ENCODE peak calls at places on chromosomes 13 and 19, in nine cellular contexts. V is CD8-positive, alpha-beta T cell; X is T follicular helper cell; H is KBM-7; D is left ventricle myocardium inferior; S is fibroblast of lung; Q is colonic mucosa; B is activated B cell treated with CpG ODN at 0.5 μM for 24 hours; I is naive B cell. A is an unnamed sample.

GRCh38 chr13:43244482-43244881 is 221.1 kb downstream of the DNAJC15 start:
- DNase-seq in S (no peak), H (no peak), V (no peak), I (no peak), D (no peak), B (no peak), X (no peak), Q (no peak), A (no peak)

GRCh38 chr19:48444129-48444932 is 1.5 kb upstream of the GRWD1 start:
- DNase-seq in H (no peak), X (no peak), B (no peak), D (no peak), V (no peak), Q (no peak), I (no peak), S (no peak), A (no peak)

GRCh38 chr13:113749956-113750355 is 9.1 kb upstream of the TMEM255B start:
- DNase-seq in B (no peak), D (no peak), S (no peak), I (no peak), H (no peak), V (no peak), X (no peak), Q (no peak), A (no peak)

GRCh38 chr13:98576215-98576945 is 527 bp downstream of the STK24 start:
- DNase-seq in I (peak; percentile 52), V (peak; percentile 46), X (no peak), H (peak; percentile 48), D (peak; percentile 62), S (no peak), Q (peak; percentile 67), B (peak; percentile 57), A (peak; percentile 51)

GRCh38 chr19:33472696-33473624 is 48.6 kb downstream of the PEPD start:
- DNase-seq in B (no peak), H (no peak), Q (no peak), S (peak; percentile 78), V (no peak), I (no peak), X (no peak), D (no peak), A (no peak)

GRCh38 chr13:111546921-111547675 is 226.7 kb downstream of the TEX29 start:
- DNase-seq in V (no peak), B (no peak), Q (no peak), S (no peak), X (no peak), I (no peak), H (no peak), D (no peak), A (no peak)

GRCh38 chr13:106418556-106418955 is 116.9 kb downstream of the EFNB2 start:
- DNase-seq in Q (no peak), I (no peak), B (no peak), X (no peak), H (no peak), S (peak; percentile 71), D (no peak), V (no peak), A (no peak)

GRCh38 chr13:71677114-71677513 is 189.9 kb downstream of the DACH1 start:
- DNase-seq in D (no peak), Q (no peak), H (no peak), V (no peak), S (no peak), B (no peak), X (no peak), I (no peak), A (no peak)

GRCh38 chr19:39319098-39319891 is 1.4 kb downstream of the LRFN1 start:
- DNase-seq in D (no peak), Q (no peak), X (no peak), H (no peak), I (no peak), V (no peak), B (no peak), S (no peak), A (no peak)

GRCh38 chr13:50693755-50694154 is 149.7 kb downstream of the DLEU7 start:
- DNase-seq in H (no peak), X (no peak), D (peak; percentile 65), S (no peak), Q (no peak), V (no peak), I (no peak), B (no peak), A (no peak)